ENCODE peak calls at places on chromosome 7, in five cellular contexts. C is transverse colon, F is neural progenitor cell, H is fibroblast of lung, D is MM.1S. M is an unnamed sample. For H3K4me1, the result is how much of the 10 kb centered on the place peaks cover.

GRCh38 chr7:40330408-40330807 is 195.6 kb downstream of the SUGCT start:
- DNase-seq in C (no peak), F (no peak), H (no peak), D (no peak), M (no peak)

GRCh38 chr7:44310221-44310848 is 15.1 kb downstream of the CAMK2B start:
- DNase-seq in C (no peak), F (no peak), H (no peak), D (no peak), M (no peak)

GRCh38 chr7:44505595-44505994 is 15.1 kb upstream of the NUDCD3 start:
- DNase-seq in C (no peak), F (no peak), H (no peak), D (no peak), M (no peak)

GRCh38 chr7:87152897-87153641 is 816 bp downstream of the DMTF1 start:
- DNase-seq in C (peak), F (peak), H (peak), D (peak), M (peak)

GRCh38 chr7:48411619-48412018 is 240.4 kb downstream of the ABCA13 start:
- DNase-seq in C (no peak), F (no peak), H (no peak), D (no peak), M (no peak)

GRCh38 chr7:106423836-106424475 is 139.2 kb upstream of the NAMPT start:
- DNase-seq in C (no peak), F (no peak), H (no peak), D (no peak), M (no peak)

GRCh38 chr7:71325151-71325550 is 193.2 kb downstream of the GALNT17 start:
- DNase-seq in C (no peak), F (peak), H (no peak), D (no peak), M (no peak)

GRCh38 chr7:98276241-98276761 is 5.2 kb upstream of the BRI3 start:
- DNase-seq in C (no peak), F (no peak), H (peak), D (no peak), M (no peak)

GRCh38 chr7:28572321-28573058 is 160.2 kb downstream of the CREB5 start:
- DNase-seq in C (no peak), F (peak), H (no peak), D (no peak), M (no peak)

GRCh38 chr7:106022193-106022821 is 59.2 kb downstream of the CDHR3 start:
- DNase-seq in C (peak), F (no peak), H (no peak), D (peak), M (no peak)

GRCh38 chr7:120733143-120733542 is 124.8 kb downstream of the TSPAN12 start:
- DNase-seq in C (no peak), F (no peak), H (peak), D (no peak), M (no peak)

GRCh38 chr7:51316666-51317581 is at the start of gene COBL:
- DNase-seq in C (peak), F (peak), H (no peak), D (no peak), M (peak)

GRCh38 chr7:159031750-159032149 is 112.9 kb downstream of the VIPR2 start:
- DNase-seq in C (peak), F (no peak), H (no peak), D (no peak), M (peak)

GRCh38 chr7:114901771-114902170 is 20.1 kb upstream of the MDFIC start:
- DNase-seq in C (no peak), F (no peak), H (no peak), D (no peak), M (no peak)

DNA sequence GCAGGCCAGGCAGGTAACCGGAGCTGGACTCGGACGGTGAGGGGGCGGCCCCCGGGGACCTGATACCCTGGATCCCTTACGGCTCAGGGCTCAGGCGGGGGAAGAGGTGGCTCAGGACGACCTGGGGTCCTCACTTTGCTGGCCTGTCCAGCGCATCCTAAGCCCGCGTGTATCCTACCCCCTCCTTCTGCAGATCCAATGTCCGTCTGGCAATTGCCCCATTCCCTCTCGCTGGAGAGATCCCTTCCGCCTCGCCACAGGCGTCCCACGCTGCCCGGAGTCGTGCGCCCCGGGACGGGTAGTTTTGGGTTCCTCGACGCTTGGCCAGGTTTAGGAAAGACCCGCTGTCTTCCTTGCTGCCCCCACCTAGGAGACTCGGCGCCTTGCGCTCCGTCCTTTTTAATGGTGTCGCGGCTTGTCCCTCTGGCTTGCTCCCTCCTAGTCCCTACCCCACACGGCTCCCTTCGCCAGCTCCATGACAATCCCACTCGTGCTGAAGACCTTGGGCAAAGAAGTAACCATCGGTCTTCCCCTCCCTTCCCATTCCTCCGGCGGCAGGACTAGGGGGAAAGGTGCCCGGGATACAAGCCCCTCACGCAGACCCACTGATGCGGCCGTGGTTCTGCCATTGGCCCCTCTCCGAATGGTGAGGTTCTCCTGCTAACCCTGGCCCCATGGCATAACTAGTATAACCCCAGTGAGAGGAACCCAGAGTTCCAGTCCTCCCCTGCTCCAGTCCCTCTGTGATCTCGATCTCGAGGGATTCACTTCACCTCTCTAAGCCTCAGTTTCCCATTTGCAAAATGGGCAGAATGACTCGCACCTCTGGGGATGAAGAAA is 170.3 kb downstream of the UBE2H start:
- DNase-seq in C (no peak), F (peak), H (no peak), D (no peak), M (no peak)
- H3K4me3 ChIP-seq in C (peak), F (peak), H (no peak), D (peak), M (peak)

GRCh38 chr7:142412551-142413193 is 154.8 kb upstream of the PRSS58 start:
- DNase-seq in C (no peak), F (peak), H (peak), D (peak), M (no peak)
- TF ChIP-seq CTCF in C (peak), F (peak), H (peak), D (peak), M (peak)

DNA sequence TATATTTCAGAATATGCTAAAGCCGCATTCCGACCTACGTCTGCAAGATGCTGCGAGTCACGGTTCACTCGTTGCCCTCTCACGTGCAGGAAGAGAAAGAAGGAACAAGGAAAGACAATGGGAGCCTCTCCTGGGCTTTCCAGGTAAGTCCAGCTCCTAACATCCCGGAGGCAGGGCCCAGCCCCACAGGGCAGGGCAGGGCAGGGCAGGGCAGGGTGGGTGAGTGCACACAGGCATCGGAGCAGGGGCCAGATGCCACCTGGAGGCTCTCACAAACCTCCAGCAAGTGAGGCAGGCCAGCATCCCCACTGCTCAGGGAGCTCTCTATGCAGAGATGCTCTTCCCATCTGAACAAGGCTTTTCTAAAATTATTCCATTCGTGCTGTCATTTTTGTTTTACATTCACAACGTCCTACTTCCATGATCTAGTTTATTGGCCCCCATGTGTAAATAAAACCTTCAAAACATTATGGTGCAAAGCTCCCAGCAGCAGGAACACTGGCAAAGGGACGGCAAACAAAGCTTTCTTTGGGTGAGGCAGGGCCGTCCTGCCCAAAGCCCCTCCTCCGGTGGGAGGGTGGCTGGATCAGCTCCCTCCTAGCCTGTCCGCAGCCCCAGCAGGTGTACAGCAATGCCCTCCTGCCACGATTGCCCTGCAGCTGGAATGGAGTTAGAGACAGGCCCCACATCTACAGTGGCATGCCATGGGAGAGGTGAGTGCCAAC is 50.6 kb downstream of the VOPP1 start:
- DNase-seq in C (peak), F (no peak), H (no peak), D (no peak), M (no peak)
- H3K4me1 ChIP-seq in C (under half), F (under half), H (under half), D (half or more), M (under half)

GRCh38 chr7:157612664-157613561 is 276.1 kb downstream of the DNAJB6 start:
- DNase-seq in C (peak), F (peak), H (peak), D (no peak), M (peak)
- H3K4me3 ChIP-seq in C (peak), F (no peak), H (no peak), D (no peak), M (peak)

M was measured in heart left ventricle.